ENCODE peak calls at places on chromosomes 3 and 15, in four cellular contexts. Z is SK-N-SH, F is HepG2, B is H1. K is an unnamed sample.

GRCh38 chr15:58551084-58551763 is 119.4 kb downstream of the LIPC start:
- DNase-seq in B (no peak), Z (no peak), F (no peak), K (no peak)

GRCh38 chr3:139100821-139101220 is 56.1 kb upstream of the PRR23C start:
- DNase-seq in F (no peak), Z (no peak), B (no peak), K (no peak)

GRCh38 chr15:59801649-59802048 is 112.5 kb upstream of the BNIP2 start:
- DNase-seq in Z (no peak), F (no peak), B (no peak), K (no peak)

GRCh38 chr15:69958494-69959134 is 139.1 kb downstream of the TLE3 start:
- DNase-seq in F (no peak), Z (no peak), B (no peak), K (no peak)

GRCh38 chr3:109224333-109224732 is 87.8 kb downstream of the C3orf85 start:
- DNase-seq in Z (no peak), B (peak), F (peak), K (peak)

GRCh38 chr3:59818033-59818936 is 768.5 kb upstream of the CFAP20DC start:
- DNase-seq in B (no peak), Z (no peak), F (no peak), K (peak)

GRCh38 chr3:36362216-36362615 is 18.1 kb upstream of the STAC start:
- DNase-seq in B (no peak), F (no peak), Z (no peak), K (no peak)

GRCh38 chr15:41125950-41126642 is 10.0 kb upstream of the INO80 start:
- DNase-seq in Z (no peak), F (peak), B (no peak), K (no peak)

GRCh38 chr3:161042023-161042501 is 63.1 kb downstream of the B3GALNT1 start:
- DNase-seq in B (no peak), F (peak), Z (no peak), K (no peak)

GRCh38 chr3:77873599-77873998 is 833.7 kb downstream of the ROBO2 start:
- DNase-seq in Z (no peak), B (no peak), F (no peak), K (no peak)

GRCh38 chr15:36365963-36366362 is 213.5 kb upstream of the CDIN1 start:
- DNase-seq in B (no peak), Z (no peak), F (no peak), K (peak)

GRCh38 chr3:37580237-37580636 is 281.4 kb upstream of the CTDSPL start:
- DNase-seq in F (no peak), Z (no peak), B (no peak), K (no peak)

DNA sequence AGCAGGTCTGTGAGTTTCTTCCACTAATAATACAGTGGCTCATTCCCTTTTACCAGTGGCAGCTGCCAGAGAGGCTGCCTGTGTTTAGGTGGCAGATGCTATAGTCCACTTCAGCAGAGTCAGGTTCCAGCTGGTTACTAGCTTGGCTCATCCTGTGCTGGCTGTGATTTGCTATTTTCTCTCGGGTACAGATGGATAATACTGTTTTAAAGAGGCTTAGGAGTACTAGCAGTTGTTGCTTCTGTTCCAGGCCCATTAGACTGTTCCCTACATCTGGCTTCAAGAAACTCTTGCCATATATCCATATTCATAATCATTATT is 41.0 kb downstream of the ZNF609 start:
- DNase-seq in F (no peak), Z (no peak), B (no peak), K (no peak)
- H3K4me3 ChIP-seq in F (no peak), Z (no peak), B (no peak), K (no peak)

DNA sequence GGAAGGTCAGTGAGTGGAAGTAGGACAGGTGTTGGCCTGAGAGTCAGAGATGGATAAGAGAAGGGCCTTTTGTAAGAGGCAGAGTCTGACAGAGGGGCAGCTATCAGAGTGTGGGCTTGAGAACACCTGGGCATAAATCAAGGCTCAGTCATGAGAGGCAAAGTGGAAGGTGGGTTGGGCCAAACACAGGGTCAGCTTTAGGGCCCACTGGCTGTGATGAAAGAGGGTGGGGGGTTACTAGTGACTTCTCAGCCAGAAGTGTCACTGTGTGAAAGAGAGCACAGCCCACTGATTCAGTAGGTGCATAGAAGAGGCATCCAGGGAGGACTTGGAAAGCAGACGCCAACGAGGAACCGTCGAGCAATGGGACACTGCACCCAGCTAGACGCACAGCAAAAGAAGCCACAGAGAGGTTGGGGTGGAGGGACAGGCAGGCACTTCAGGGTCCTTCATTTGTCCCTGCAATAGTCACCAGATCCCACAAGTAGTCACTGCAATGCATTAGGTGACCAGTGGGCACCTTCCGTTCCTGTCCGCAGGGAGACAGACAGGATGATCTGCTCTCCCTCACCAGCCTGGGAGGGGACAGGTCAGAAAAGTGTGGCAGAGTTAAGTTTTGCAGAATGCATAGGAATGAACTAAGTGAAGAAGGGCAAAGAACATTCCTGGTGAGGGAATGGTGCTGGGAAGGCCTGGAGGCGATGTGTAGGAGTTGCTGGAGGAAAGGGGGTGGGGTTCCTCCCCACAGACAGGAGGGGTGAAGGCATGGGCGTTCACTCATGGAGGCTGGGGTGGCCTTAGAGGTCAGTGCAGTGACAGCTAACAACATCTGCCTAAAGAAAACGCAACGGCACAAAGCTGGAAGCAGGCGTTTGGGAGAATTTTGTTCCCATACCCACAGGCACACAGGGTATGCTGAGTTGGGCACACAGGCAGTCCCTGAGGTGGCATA is 36.3 kb downstream of the MESD start:
- DNase-seq in F (no peak), Z (no peak), B (no peak), K (no peak)
- TF ChIP-seq GABPA in F (no peak), Z (no peak), B (no peak), K (no peak)

GRCh38 chr3:141094851-141095545 is 43.9 kb downstream of the SPSB4 start:
- DNase-seq in F (no peak), Z (no peak), B (no peak), K (no peak)
- H3K4me3 ChIP-seq in F (no peak), Z (no peak), B (no peak), K (no peak)

GRCh38 chr3:134211797-134212196 is 38.9 kb downstream of the RYK start:
- DNase-seq in F (peak), B (no peak), Z (peak), K (no peak)
- TF ChIP-seq GABPA in F (no peak), B (no peak), Z (no peak), K (no peak)

DNA sequence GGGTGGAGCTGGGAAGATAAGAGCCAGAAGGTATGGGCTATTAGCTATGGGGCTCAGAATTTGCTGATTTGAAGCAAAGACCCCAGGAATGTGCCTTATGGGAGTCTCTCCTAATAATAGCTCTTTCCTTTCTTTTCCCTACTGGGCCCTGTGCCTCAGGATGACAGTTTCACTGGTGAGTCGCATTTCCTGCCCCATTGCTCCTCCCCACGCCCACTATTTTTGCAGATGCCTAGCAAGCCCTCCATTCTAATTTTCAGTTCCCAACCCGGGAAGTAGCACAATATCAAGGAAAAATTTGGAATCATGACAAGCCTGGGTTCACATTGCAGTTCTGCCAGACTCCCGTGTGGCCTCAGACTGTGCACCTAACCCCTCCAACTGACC is 583 bp downstream of the IL17RE start:
- DNase-seq in Z (no peak), F (no peak), B (no peak), K (no peak)
- H3K4me3 ChIP-seq in Z (no peak), F (peak), B (no peak), K (no peak)

DNA sequence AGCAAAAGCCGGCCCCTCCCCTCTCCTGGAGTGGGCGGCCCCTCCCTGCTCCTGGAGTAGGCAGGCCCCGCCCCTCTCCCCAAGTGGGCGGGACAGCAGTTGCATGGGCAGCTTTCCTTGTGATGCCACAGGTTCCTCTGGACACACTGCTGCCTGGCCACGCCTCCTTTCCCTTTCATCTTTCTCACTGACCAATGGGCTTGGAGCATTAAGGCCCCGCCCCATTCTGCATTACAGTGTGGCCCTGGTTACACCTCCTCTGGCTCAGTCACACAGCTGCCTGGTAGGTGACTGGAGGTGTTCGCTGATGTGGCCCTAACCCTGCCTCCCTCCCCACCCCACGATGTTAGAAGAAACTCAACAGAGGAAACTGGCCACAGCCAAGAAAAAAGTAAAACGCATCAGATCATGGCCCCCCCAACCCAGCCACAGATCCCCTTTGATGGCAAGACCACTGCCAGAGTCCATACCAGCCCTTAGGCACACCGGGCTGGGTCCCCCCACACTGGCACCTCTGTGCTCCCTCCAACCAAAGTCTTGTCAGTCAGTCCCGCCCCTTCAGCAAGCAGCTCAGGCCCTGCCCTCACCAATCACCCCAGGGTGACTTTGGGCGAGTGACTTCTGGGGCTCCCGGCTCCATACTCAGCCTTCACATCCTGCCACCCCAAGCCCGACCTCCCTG is 84.3 kb downstream of the ADAMTS7 start:
- DNase-seq in Z (peak), B (no peak), F (peak), K (peak)
- TF ChIP-seq GABPA in Z (no peak), B (no peak), F (no peak), K (no peak)

DNA sequence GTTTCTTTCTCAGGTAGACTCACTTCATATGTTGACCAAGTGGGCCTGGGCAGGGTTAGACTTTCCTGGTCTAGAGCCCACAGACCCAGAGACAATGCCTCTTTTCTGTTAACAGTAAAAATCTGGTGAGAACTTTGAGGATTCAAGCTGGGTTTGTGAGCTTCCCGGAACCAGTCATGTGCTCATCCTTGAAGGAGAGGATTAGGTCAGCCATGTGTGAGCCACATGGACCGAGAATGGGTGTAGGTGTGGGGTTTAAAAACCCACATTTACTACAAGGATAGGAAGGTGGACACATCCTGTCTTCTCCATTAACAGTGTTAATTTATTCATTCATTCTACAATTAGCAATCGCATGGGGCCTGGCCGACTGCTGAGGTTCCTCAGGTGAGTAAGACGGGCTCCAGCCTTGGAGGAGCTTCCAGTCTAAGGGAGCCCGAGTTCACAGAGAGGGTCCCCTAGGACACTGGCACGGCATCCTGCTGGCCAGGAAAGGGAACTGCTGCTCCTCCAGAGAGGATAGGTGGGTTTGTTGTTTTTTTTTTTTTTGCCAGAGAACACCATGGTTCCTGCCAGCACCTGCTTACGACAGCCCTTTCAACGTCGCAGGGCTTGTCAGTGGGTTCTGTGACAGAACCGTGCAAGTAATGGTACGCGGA is 69.0 kb downstream of the SQOR start:
- DNase-seq in B (no peak), F (no peak), Z (no peak), K (no peak)
- H3K4me3 ChIP-seq in B (peak), F (no peak), Z (no peak), K (no peak)

GRCh38 chr3:58066842-58067241 is 58.6 kb downstream of the FLNB start:
- DNase-seq in B (no peak), Z (no peak), F (peak), K (no peak)
- TF ChIP-seq GABPA in B (no peak), Z (no peak), F (no peak), K (no peak)

K was measured in HL-60.